ENCODE peak calls at places on chromosomes 3 and 15, in five cellular contexts. E is endothelial cell of umbilical vein, R is A549, V is GM12878, U is K562. D is an unnamed sample.

GRCh38 chr3:180679178-180680096 is at the start of gene CCDC39:
- DNase-seq in U (peak; percentile 36), R (peak; percentile 34), V (peak; percentile 30), E (peak; percentile 59), D (no peak)

GRCh38 chr15:78391781-78392180 is 46.2 kb upstream of the IREB2 start:
- DNase-seq in E (no peak), R (no peak), U (no peak), V (no peak), D (no peak)

GRCh38 chr3:184082034-184082433 is 14.8 kb upstream of the HTR3E start:
- DNase-seq in V (no peak), E (no peak), R (no peak), U (no peak), D (no peak)

GRCh38 chr3:58608648-58609047 is 31.5 kb upstream of the FAM107A start:
- DNase-seq in U (no peak), R (no peak), E (no peak), V (no peak), D (no peak)

GRCh38 chr15:69782809-69783208 is 314.9 kb downstream of the TLE3 start:
- DNase-seq in R (no peak), U (no peak), V (no peak), E (no peak), D (no peak)

GRCh38 chr15:60374628-60375081 is 23.1 kb downstream of the ANXA2 start:
- DNase-seq in V (no peak), U (no peak), R (peak; percentile 88), E (peak; percentile 98), D (no peak)

GRCh38 chr15:67878647-67879293 is 38.9 kb upstream of the RNU6-1 start:
- DNase-seq in V (no peak), E (no peak), U (peak; percentile 51), R (no peak), D (peak; percentile 33)

GRCh38 chr3:141058996-141059395 is 7.8 kb downstream of the SPSB4 start:
- DNase-seq in U (no peak), V (no peak), R (no peak), E (no peak), D (no peak)

GRCh38 chr15:51335538-51335961 is 2.8 kb downstream of the CYP19A1 start:
- DNase-seq in U (no peak), R (no peak), E (no peak), V (peak; percentile 21), D (peak; percentile 30)

GRCh38 chr3:106208266-106208665 is 339.5 kb upstream of the CBLB start:
- DNase-seq in R (no peak), U (no peak), V (no peak), E (no peak), D (no peak)

DNA sequence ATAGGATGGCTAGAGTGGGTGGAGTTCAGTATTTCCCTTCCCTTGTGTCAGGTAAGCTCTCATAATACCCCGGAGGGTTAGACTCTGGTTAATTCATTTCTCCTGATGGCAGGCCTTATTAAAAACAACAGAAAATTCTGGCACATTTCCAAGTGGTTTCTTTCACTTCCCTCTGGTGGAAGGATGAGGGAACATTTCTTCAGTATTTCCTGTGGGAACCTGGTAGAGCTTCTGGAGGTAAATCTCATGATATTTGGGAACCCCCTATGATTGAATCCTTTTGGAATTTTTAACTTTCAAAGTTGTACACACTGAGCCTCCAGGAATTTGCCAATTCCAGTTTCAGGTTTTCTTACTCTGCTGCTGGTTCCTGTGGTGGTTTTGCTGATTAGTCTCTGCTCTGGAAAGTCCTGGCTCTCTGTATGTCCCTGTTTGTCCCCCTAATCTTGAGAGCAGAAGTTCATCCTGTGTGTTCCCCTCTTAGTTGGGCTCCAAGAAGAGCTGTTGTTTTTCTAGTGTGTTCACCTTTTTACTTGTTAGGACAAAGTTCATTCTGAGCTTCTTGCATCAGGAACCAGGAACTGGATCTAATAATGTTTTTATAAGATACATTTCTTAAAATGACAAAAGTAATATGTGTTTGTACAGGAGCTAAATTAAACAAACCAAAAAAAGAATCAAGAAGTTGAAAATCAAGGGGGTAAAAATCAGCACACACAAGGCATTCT is 12.1 kb downstream of the CHRNA7 start:
- DNase-seq in E (no peak), U (no peak), R (peak; percentile 9), V (no peak), D (no peak)
- TF ChIP-seq CTCF in E (no peak), U (no peak), R (no peak), V (no peak), D (no peak)

DNA sequence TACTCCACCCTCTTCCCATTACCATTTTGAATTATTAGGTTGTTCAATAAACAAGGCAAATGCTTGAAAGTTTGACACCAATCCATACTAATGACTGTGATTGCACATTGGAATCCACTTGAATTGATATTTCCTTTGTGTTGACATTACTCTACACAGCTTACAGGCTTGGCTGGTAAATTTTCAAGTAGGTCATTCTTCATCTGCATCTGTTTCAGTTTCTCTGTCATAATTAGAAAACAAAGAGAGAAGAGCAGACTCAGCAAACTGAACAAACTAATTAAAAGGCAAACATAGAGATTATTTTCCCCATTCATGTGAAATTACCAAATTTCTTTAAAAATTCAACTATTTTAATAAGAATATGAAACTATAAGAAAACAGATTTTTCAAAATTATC is 732.9 kb upstream of the BCHE start:
- DNase-seq in E (no peak), V (no peak), R (no peak), U (no peak), D (no peak)
- TF ChIP-seq MYC in E (no peak), V (no peak), R (no peak), U (no peak), D (no peak)

GRCh38 chr15:36811903-36812302 is 232.5 kb downstream of the CDIN1 start:
- DNase-seq in U (no peak), E (peak; percentile 81), V (no peak), R (no peak), D (no peak)

GRCh38 chr15:36809380-36809779 is 230.0 kb downstream of the CDIN1 start:
- DNase-seq in U (no peak), R (no peak), E (no peak), V (no peak), D (no peak)

GRCh38 chr15:36808401-36809160 is 229.2 kb downstream of the CDIN1 start:
- DNase-seq in V (no peak), U (no peak), E (peak; percentile 75), R (no peak), D (no peak)

GRCh38 chr15:36814085-36814484 is 234.7 kb downstream of the CDIN1 start:
- DNase-seq in U (no peak), V (no peak), R (no peak), E (peak; percentile 14), D (no peak)

GRCh38 chr15:36810656-36811449 is 231.4 kb downstream of the CDIN1 start:
- DNase-seq in R (no peak), U (peak; percentile 36), V (no peak), E (no peak), D (no peak)
- TF ChIP-seq CTCF in R (no peak), U (peak; percentile 64), V (peak; percentile 62), E (no peak), D (peak; percentile 5)

GRCh38 chr15:29106551-29107290 is 162.9 kb downstream of the NSMCE3 start:
- DNase-seq in V (no peak), E (no peak), U (no peak), R (no peak), D (no peak)

GRCh38 chr15:29107291-29107890 is 162.2 kb downstream of the NSMCE3 start:
- DNase-seq in R (no peak), V (no peak), E (no peak), U (no peak), D (no peak)

GRCh38 chr15:29106116-29106515 is 163.5 kb downstream of the NSMCE3 start:
- DNase-seq in E (no peak), V (no peak), U (no peak), R (no peak), D (no peak)

GRCh38 chr15:29109762-29110161 is 159.9 kb downstream of the NSMCE3 start:
- DNase-seq in R (no peak), E (no peak), V (no peak), U (no peak), D (no peak)

DNA sequence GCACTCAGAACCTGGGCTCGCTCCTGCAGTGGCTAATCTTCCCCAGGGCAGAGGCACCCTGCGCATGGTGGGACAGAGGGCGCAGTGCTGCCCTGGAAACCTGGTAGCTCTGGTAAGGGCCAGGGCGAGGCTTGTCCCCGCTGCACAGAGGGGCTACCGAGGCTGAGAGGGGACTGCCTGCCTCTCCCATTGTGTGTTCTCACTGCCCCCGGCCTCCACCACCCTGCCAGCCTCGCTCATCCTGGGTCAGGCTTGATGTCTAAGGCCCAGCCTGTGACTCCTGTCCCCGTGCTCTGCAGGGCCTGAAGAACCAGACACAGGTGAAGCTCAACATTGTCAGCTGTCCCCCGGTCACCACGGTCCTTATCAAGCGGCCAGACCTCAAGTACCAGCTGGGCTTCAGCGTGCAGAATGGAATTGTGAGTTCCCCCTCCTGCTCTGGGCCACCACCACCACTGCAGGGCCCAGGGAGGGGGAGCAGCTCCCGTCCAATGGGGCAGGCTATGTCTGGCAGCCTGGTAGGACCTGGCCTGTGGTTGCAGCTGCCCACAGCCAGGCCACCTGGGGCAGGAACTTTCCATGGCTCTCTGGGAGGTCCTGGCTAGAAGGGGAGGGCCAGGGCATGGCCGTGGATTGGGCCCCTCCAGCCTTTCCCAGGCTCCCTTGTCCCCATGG is 161.5 kb downstream of the NSMCE3 start:
- DNase-seq in V (no peak), R (no peak), U (no peak), E (no peak), D (no peak)
- TF ChIP-seq MYC in V (no peak), R (no peak), U (no peak), E (no peak), D (no peak)